ENCODE peak calls at places on chromosome 16, in nine cellular contexts. One of them, this sample, is unnamed.

GRCh38 chr16:79902351-79902750 is 301.8 kb upstream of the MAF start:
- DNase-seq in COR-L47: no peak
- DNase-seq in MM.1S: no peak
- DNase-seq in NT2/D1: no peak
- DNase-seq in NCI-H345: no peak
- DNase-seq in NCI-H1048: no peak
- DNase-seq in endothelial cell of umbilical vein: no peak
- DNase-seq in bronchial epithelial cell: no peak
- DNase-seq in AG10803: no peak
- DNase-seq in this sample: no peak

GRCh38 chr16:14298374-14299122 is 227.4 kb downstream of the MRTFB start:
- DNase-seq in COR-L47: no peak
- DNase-seq in MM.1S: no peak
- DNase-seq in NT2/D1: no peak
- DNase-seq in NCI-H345: no peak
- DNase-seq in NCI-H1048: no peak
- DNase-seq in endothelial cell of umbilical vein: no peak
- DNase-seq in bronchial epithelial cell: no peak
- DNase-seq in AG10803: no peak
- DNase-seq in this sample: no peak

GRCh38 chr16:66035096-66035495 is 331.4 kb upstream of the CDH5 start:
- DNase-seq in COR-L47: no peak
- DNase-seq in MM.1S: no peak
- DNase-seq in NT2/D1: no peak
- DNase-seq in NCI-H345: no peak
- DNase-seq in NCI-H1048: no peak
- DNase-seq in endothelial cell of umbilical vein: no peak
- DNase-seq in bronchial epithelial cell: no peak
- DNase-seq in AG10803: no peak
- DNase-seq in this sample: no peak

GRCh38 chr16:8756755-8757154 is 40.7 kb downstream of the TMEM186 start:
- DNase-seq in COR-L47: no peak
- DNase-seq in MM.1S: no peak
- DNase-seq in NT2/D1: no peak
- DNase-seq in NCI-H345: no peak
- DNase-seq in NCI-H1048: no peak
- DNase-seq in endothelial cell of umbilical vein: no peak
- DNase-seq in bronchial epithelial cell: peak; percentile 86
- DNase-seq in AG10803: no peak
- DNase-seq in this sample: no peak

GRCh38 chr16:53745753-53746258 is 41.9 kb downstream of the FTO start:
- DNase-seq in COR-L47: no peak
- DNase-seq in MM.1S: no peak
- DNase-seq in NT2/D1: no peak
- DNase-seq in NCI-H345: no peak
- DNase-seq in NCI-H1048: no peak
- DNase-seq in endothelial cell of umbilical vein: no peak
- DNase-seq in bronchial epithelial cell: peak; percentile 95
- DNase-seq in AG10803: peak; percentile 62
- DNase-seq in this sample: peak; percentile 38

GRCh38 chr16:86037999-86038922 is 139.3 kb downstream of the IRF8 start:
- DNase-seq in COR-L47: no peak
- DNase-seq in MM.1S: no peak
- DNase-seq in NT2/D1: no peak
- DNase-seq in NCI-H345: no peak
- DNase-seq in NCI-H1048: no peak
- DNase-seq in endothelial cell of umbilical vein: no peak
- DNase-seq in bronchial epithelial cell: no peak
- DNase-seq in AG10803: no peak
- DNase-seq in this sample: no peak

GRCh38 chr16:692356-693108 is 2.3 kb upstream of the WDR24 start:
- DNase-seq in COR-L47: no peak
- DNase-seq in MM.1S: no peak
- DNase-seq in NT2/D1: no peak
- DNase-seq in NCI-H345: no peak
- DNase-seq in NCI-H1048: no peak
- DNase-seq in endothelial cell of umbilical vein: no peak
- DNase-seq in bronchial epithelial cell: no peak
- DNase-seq in AG10803: no peak
- DNase-seq in this sample: no peak

GRCh38 chr16:86292171-86292775 is 218.1 kb upstream of the FOXF1 start:
- DNase-seq in COR-L47: no peak
- DNase-seq in MM.1S: no peak
- DNase-seq in NT2/D1: no peak
- DNase-seq in NCI-H345: no peak
- DNase-seq in NCI-H1048: no peak
- DNase-seq in endothelial cell of umbilical vein: no peak
- DNase-seq in bronchial epithelial cell: no peak
- DNase-seq in AG10803: no peak
- DNase-seq in this sample: no peak